ENCODE peak calls at places on chromosomes 6 and 20, in eight cellular contexts. R is CD8-positive, alpha-beta memory T cell; Z is psoas muscle; V is HCT116; A is PC-3; T is lower lobe of right lung; M is fibroblast of lung; J is right cardiac atrium. S is an unnamed sample. For H3K27me3 and H3K4me1, the result is how much of the 10 kb centered on the place peaks cover.

GRCh38 chr20:10478930-10479329 is 43.8 kb downstream of the SLX4IP start:
- DNase-seq in M (no peak), R (no peak), V (no peak), A (no peak), J (no peak), Z (no peak), T (no peak), S (no peak)

GRCh38 chr6:13466304-13467215 is 20.8 kb downstream of the GFOD1 start:
- DNase-seq in Z (no peak), T (no peak), J (no peak), V (peak), A (no peak), R (no peak), M (no peak), S (no peak)

GRCh38 chr6:24064106-24064505 is 61.9 kb upstream of the NRSN1 start:
- DNase-seq in M (peak), Z (no peak), J (no peak), R (no peak), V (peak), T (no peak), A (peak), S (no peak)

GRCh38 chr20:17129089-17129488 is 97.8 kb upstream of the PCSK2 start:
- DNase-seq in A (no peak), Z (no peak), J (no peak), V (no peak), R (no peak), M (no peak), T (no peak), S (no peak)

GRCh38 chr20:58712823-58713731 is 20.5 kb downstream of the NPEPL1 start:
- DNase-seq in M (no peak), J (peak), R (no peak), T (no peak), V (no peak), Z (no peak), A (no peak), S (no peak)

GRCh38 chr6:1678966-1679690 is 69.4 kb downstream of the FOXC1 start:
- DNase-seq in A (no peak), Z (peak), J (no peak), M (no peak), R (no peak), V (no peak), T (no peak), S (no peak)

GRCh38 chr6:83055366-83055964 is 10.2 kb downstream of the UBE3D start:
- DNase-seq in M (peak), A (peak), R (peak), J (peak), Z (peak), T (no peak), V (peak), S (no peak)

GRCh38 chr6:96522469-96523009 is 933 bp downstream of the UFL1 start:
- DNase-seq in M (peak), R (no peak), T (no peak), J (no peak), V (no peak), Z (no peak), A (no peak), S (no peak)

GRCh38 chr6:21593412-21593926 is at the start of gene SOX4:
- DNase-seq in V (peak), T (peak), R (peak), A (peak), J (peak), Z (peak), M (peak), S (peak)

GRCh38 chr6:43937236-43938177 is 167.5 kb downstream of the VEGFA start:
- DNase-seq in R (no peak), M (no peak), V (no peak), Z (no peak), A (no peak), T (peak), J (peak), S (no peak)

DNA sequence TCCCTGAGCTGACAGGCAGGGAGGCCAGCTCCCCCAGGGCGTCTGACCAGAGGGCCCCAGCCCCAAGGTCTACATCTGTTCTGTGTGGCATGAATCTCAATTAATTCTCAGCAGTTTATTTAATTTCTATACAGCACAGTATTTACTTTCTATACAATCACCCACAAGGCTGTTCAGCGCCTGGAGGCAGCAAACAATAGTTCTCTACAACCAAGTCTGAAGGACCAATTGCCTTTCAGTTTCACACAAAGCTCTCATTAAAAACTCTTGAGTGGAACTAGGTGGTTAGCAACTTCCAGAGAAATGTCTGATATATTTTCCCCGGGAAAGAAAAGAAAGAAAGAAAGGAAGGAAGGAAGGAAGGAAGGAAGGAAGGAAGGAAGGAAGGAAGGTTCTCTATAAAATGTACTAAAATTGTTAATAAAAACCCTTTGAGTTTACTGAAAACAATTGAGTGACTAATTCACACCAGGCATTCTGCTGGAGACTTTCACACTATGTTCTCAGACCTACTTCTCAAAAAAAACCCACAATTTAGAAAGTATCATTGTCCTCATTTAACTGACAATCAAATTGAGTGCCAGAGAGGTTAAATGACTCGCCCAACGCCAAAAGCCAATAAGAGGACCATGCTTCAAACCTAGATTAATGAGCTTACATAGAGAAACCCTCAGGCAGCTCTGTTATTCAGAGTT is 62.6 kb downstream of the METTL24 start:
- DNase-seq in R (no peak), Z (no peak), T (no peak), A (no peak), V (no peak), J (no peak), M (no peak), S (no peak)
- H3K27me3 ChIP-seq in R (under half), Z (under half), T (under half), A (half or more), V (half or more), J (under half), M (under half), S (half or more)

GRCh38 chr6:7156666-7157278 is 49.0 kb downstream of the RREB1 start:
- DNase-seq in J (no peak), Z (peak), R (no peak), M (peak), T (peak), A (peak), V (no peak), S (peak)
- H3K4me1 ChIP-seq in J (under half), Z (half or more), R (half or more), M (under half), T (half or more), A (under half), V (half or more), S (under half)

DNA sequence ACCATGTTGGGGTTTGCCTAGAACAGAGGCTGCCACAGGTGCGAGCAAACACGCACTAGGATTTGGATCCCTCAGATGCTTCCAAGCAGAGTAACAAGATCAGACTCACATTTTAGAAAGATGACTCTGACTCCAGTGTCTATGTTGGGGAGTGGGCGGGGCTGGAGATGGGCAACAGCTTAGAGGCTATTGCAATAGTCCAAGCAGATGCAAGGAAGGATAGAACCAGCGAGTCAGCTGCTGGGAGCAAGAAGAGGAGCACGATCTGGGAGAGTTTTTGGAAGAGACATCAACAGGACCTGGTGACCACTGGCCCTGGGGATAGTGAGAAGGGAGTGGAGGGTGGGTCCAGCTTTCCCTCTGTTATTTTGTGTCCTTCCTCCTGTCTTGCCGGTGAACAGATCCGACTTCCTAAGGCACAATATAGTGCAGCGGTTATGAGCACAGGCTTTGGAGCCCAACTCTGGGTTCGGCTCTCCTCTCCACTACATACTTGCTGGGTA is 52.7 kb downstream of the FGD2 start:
- DNase-seq in Z (peak), M (peak), T (no peak), A (peak), V (no peak), J (no peak), R (no peak), S (peak)
- H3K27me3 ChIP-seq in Z (under half), M (under half), T (under half), A (under half), V (under half), J (under half), R (under half), S (under half)

DNA sequence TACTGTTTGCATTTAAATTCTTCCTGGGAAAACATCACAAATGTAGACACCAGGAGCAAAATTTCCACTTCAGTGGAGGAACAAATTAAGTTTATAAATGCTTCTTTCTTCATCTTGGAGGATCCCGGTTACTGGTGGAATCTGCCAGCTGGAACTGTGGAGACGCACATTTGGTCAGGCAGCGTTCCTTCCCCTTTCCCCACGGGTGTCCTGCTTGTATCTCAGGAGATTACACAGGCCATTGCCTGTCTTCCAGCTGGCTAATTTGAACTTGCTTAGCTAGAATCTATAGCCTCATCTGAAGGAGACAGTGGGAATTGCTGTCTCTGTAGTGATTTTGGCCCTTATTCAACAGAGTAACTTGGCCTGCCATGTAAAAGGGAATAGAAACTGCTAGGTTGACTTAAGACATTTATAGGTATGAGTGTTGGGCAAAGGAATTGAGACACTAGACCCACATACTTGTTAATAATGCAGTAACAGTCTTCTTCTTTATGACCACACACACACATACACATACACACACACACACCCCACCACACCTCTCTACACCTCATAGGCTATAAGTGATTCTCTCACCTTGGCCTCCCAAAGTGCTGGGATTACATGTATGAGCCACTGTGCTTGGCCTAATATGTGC is 34.4 kb downstream of the TSBP1 start:
- DNase-seq in M (no peak), V (no peak), A (no peak), T (no peak), J (peak), Z (no peak), R (no peak), S (no peak)
- H3K4me1 ChIP-seq in M (under half), V (under half), A (under half), T (under half), J (under half), Z (under half), R (under half), S (under half)

GRCh38 chr6:129240492-129240853 is 357.5 kb downstream of the LAMA2 start:
- DNase-seq in R (no peak), M (no peak), T (no peak), A (no peak), J (no peak), Z (no peak), V (no peak), S (no peak)

GRCh38 chr6:129238991-129239390 is 356.1 kb downstream of the LAMA2 start:
- DNase-seq in J (no peak), M (no peak), A (no peak), R (no peak), V (no peak), T (no peak), Z (no peak), S (no peak)

GRCh38 chr6:129248976-129249375 is 366.0 kb downstream of the LAMA2 start:
- DNase-seq in V (no peak), R (no peak), A (no peak), J (peak), Z (no peak), M (no peak), T (no peak), S (no peak)

GRCh38 chr6:129239825-129240491 is 357.0 kb downstream of the LAMA2 start:
- DNase-seq in V (no peak), M (no peak), R (no peak), T (no peak), A (peak), Z (no peak), J (no peak), S (peak)

GRCh38 chr6:129243377-129243776 is 360.4 kb downstream of the LAMA2 start:
- DNase-seq in A (no peak), M (no peak), R (no peak), J (no peak), Z (no peak), V (no peak), T (no peak), S (no peak)
- H3K27me3 ChIP-seq in A (under half), M (under half), R (under half), J (under half), Z (under half), V (under half), T (under half), S (under half)

S was measured in foreskin keratinocyte.